ENCODE peak calls at places on chromosomes 3 and 15, in nine cellular contexts. H, W, P, S, V, D, X, G and M are unnamed samples.

GRCh38 chr3:42657675-42658074 is 4.2 kb downstream of the ZBTB47 start:
- DNase-seq in H (no peak), V (no peak), D (no peak), W (no peak), S (no peak), P (no peak), G (no peak), X (no peak), M (no peak)

GRCh38 chr3:8888296-8888915 is 74.9 kb downstream of the RAD18 start:
- DNase-seq in H (no peak), W (no peak), G (no peak), X (no peak), P (no peak), V (no peak), S (peak; percentile 59), D (no peak), M (peak; percentile 77)

GRCh38 chr3:148943531-148944200 is 47.7 kb upstream of the GYG1 start:
- DNase-seq in G (peak; percentile 74), X (peak; percentile 86), H (no peak), D (no peak), S (peak; percentile 91), W (peak; percentile 80), P (no peak), V (no peak), M (peak; percentile 90)

GRCh38 chr3:50806806-50807205 is 132.1 kb downstream of the DOCK3 start:
- DNase-seq in P (no peak), W (no peak), H (no peak), G (no peak), S (no peak), D (no peak), V (no peak), X (no peak), M (no peak)

GRCh38 chr3:30112904-30113484 is 493.4 kb upstream of the TGFBR2 start:
- DNase-seq in V (no peak), H (no peak), D (no peak), G (peak; percentile 71), S (peak; percentile 76), P (no peak), W (peak; percentile 10), X (peak; percentile 36), M (peak; percentile 77)

GRCh38 chr3:48532271-48532973 is 24.2 kb downstream of the PFKFB4 start:
- DNase-seq in D (no peak), V (no peak), X (no peak), W (no peak), S (no peak), H (no peak), G (no peak), P (no peak), M (peak; percentile 7)

GRCh38 chr3:170513674-170514073 is 72.2 kb downstream of the SLC7A14 start:
- DNase-seq in P (no peak), D (no peak), W (no peak), X (no peak), V (no peak), H (no peak), S (no peak), G (no peak), M (no peak)

GRCh38 chr3:24640330-24640877 is 145.8 kb upstream of the THRB start:
- DNase-seq in H (no peak), P (no peak), W (no peak), G (peak; percentile 2), X (no peak), S (peak; percentile 75), V (no peak), D (no peak), M (peak; percentile 62)

GRCh38 chr3:147816770-147817169 is 407.6 kb downstream of the ZIC1 start:
- DNase-seq in D (no peak), P (no peak), X (no peak), S (peak; percentile 89), W (no peak), V (no peak), H (peak; percentile 42), G (no peak), M (peak; percentile 28)

GRCh38 chr3:70716832-70717231 is 404.4 kb upstream of the MDFIC2 start:
- DNase-seq in D (no peak), X (no peak), P (no peak), S (peak; percentile 70), G (peak; percentile 3), W (no peak), H (peak; percentile 52), V (peak; percentile 15), M (peak; percentile 73)

GRCh38 chr3:194369522-194370279 is at the start of gene LRRC15:
- DNase-seq in G (peak; percentile 19), S (peak; percentile 33), V (no peak), W (no peak), H (no peak), P (no peak), D (no peak), X (no peak), M (peak; percentile 45)

GRCh38 chr15:54644796-54645195 is 551.9 kb downstream of the RSL24D1 start:
- DNase-seq in P (no peak), D (no peak), H (no peak), X (no peak), S (no peak), G (no peak), W (no peak), V (no peak), M (no peak)

GRCh38 chr3:129015388-129016105 is 14.4 kb downstream of the EFCC1 start:
- DNase-seq in S (no peak), H (no peak), W (no peak), G (peak; percentile 52), D (no peak), P (peak; percentile 52), V (no peak), X (no peak), M (peak; percentile 20)

GRCh38 chr3:49609815-49610214 is 55.5 kb downstream of the BSN start:
- DNase-seq in S (no peak), X (no peak), G (no peak), P (no peak), H (no peak), D (no peak), W (no peak), V (no peak), M (no peak)

GRCh38 chr3:49609314-49609713 is 55.0 kb downstream of the BSN start:
- DNase-seq in P (no peak), D (no peak), S (no peak), X (no peak), W (no peak), H (no peak), G (no peak), V (no peak), M (no peak)

GRCh38 chr3:49606427-49606826 is 52.1 kb downstream of the BSN start:
- DNase-seq in S (no peak), X (no peak), V (no peak), W (no peak), D (no peak), P (no peak), G (peak; percentile 14), H (no peak), M (no peak)

GRCh38 chr3:49607105-49607591 is 52.9 kb downstream of the BSN start:
- DNase-seq in X (no peak), D (no peak), H (no peak), G (no peak), P (no peak), W (no peak), V (no peak), S (no peak), M (no peak)

GRCh38 chr3:49607796-49608195 is 53.5 kb downstream of the BSN start:
- DNase-seq in P (no peak), H (no peak), S (no peak), G (no peak), W (no peak), X (no peak), D (no peak), V (no peak), M (no peak)
- TF ChIP-seq CTCF in P (no peak), H (no peak), S (peak; percentile 31), G (peak; percentile 31), W (no peak), X (peak; percentile 38), D (no peak), V (no peak), M (peak; percentile 39)

DNA sequence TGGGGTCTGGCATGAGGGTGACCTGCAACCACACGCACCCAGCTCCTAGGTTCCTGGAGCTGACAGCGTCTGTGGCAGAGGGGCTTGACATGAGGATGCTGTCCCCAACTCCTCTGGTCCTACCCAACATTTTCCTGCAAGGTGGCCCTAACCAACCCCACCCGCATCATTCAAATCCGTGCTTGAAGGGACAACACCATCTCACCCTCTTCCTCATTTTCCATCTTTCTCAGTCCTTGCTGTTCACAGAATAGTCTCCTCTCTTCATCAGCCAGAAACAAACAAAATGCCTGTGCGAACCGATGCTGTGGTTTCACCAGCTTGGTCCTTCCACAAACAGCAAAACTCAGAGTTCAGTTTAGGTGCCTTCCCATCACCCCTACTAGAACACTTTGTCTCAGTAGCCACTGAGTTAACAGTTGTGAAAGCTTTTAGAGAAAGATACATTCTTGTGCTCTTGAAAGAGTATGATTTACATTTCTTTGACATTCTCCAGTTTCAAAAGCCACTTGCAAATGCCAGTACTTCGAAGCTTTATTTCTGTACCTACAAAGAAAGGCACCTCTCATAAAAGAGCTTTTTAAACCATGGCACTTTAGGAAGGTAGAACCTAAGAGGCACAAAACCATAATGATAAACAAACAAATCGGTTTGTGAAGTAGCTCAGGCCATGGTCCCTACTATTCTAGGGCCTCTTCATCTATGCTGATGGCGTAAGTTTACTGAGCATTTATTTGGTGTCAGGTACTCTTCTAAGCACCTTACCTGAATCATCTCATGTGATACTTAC is 360.1 kb downstream of the SHQ1 start:
- DNase-seq in D (no peak), P (no peak), V (no peak), H (no peak), W (no peak), X (no peak), G (no peak), S (peak; percentile 39), M (peak; percentile 15)
- H3K4me3 ChIP-seq in D (no peak overlapping the region), P (no peak overlapping the region), V (no peak overlapping the region), H (no peak overlapping the region), W (no peak overlapping the region), X (no peak overlapping the region), G (no peak overlapping the region), S (no peak overlapping the region), M (no peak overlapping the region)

DNA sequence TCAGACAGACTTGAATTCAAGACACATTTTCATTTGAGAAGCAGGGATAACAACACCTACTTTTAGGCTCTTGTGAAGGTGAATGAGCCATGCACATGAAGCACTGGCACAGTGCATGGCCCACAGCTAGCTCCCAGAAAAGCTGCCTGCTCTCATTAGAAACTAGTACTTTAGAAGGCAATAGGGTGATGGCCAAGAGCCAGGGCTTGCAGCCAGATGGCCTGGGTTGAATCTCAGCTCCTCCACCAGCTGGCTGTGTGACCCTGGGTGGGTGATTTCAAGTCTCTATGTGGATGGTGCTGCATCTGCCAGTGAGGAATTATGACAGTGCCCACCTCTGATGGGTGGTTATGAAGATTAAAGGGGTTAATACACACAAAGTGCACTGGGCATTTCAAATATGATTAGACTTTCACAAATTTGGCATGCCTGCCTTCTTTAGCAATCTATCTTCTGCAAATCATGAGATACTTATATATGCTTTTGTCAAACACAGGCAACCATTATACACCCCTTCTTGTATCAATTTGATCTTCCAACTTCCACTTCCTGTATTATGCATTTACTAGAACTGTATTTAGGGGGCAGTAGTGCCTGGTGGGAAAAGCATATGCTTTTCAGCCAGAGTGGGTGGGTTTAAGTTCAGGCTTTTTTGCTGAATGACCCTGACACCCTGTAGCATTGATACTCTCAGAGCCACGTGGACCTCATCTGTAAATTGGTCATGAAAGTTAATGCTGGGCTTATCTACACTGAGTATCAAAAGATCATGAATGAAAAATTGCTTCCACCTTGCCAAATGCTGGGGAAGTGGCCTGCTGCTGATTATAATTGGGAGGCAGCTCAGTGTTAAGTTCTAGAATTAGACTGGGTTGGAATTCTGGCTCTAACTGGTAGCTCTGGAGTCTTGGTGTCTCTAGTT is 34.7 kb upstream of the RBP1 start:
- DNase-seq in X (no peak), G (no peak), V (peak; percentile 35), P (no peak), S (no peak), H (peak; percentile 77), D (no peak), W (no peak), M (peak; percentile 9)
- TF ChIP-seq CTCF in X (no peak), G (no peak), V (no peak), P (no peak), S (peak; percentile 4), H (no peak), D (no peak), W (peak; percentile 14), M (no peak)

GRCh38 chr15:90419738-90420487 is 31.9 kb downstream of the IQGAP1 start:
- DNase-seq in H (no peak), W (no peak), G (no peak), P (no peak), V (no peak), X (no peak), D (no peak), S (peak; percentile 83), M (peak; percentile 77)
- H3K4me3 ChIP-seq in H (peak overlapping the region; percentile 37), W (peak overlapping the region; percentile 26), G (no peak overlapping the region), P (no peak overlapping the region), V (no peak overlapping the region), X (no peak overlapping the region), D (peak overlapping the region; percentile 24), S (peak overlapping the region; percentile 25), M (no peak overlapping the region)